ENCODE peak calls at places on chromosomes 13 and 19, in eight cellular contexts. L, V, G, D, J, U, P and H are unnamed samples.

GRCh38 chr19:27776020-27776419 is 1436.9 kb downstream of the UQCRFS1 start:
- DNase-seq in P (peak), D (no peak), U (no peak), J (no peak), G (no peak), V (no peak), L (peak), H (no peak)

GRCh38 chr19:15330801-15331418 is 1.4 kb downstream of the BRD4 start:
- DNase-seq in D (peak), L (peak), U (no peak), J (peak), V (no peak), G (no peak), P (peak), H (no peak)

GRCh38 chr19:44141191-44142013 is at the start of gene ZNF234:
- DNase-seq in J (peak), G (peak), P (peak), L (peak), U (peak), D (peak), V (no peak), H (no peak)

GRCh38 chr19:23075031-23075733 is 41.6 kb upstream of the ZNF730 start:
- DNase-seq in D (peak), U (peak), L (peak), P (peak), V (no peak), G (no peak), J (peak), H (peak)

GRCh38 chr19:46913852-46914430 is 53.1 kb downstream of the ARHGAP35 start:
- DNase-seq in U (no peak), V (no peak), J (no peak), L (peak), D (no peak), P (no peak), G (no peak), H (no peak)

GRCh38 chr13:75860935-75861334 is 224.8 kb downstream of the LMO7 start:
- DNase-seq in J (no peak), P (no peak), D (no peak), V (no peak), G (no peak), L (peak), U (no peak), H (no peak)

GRCh38 chr13:40026174-40026585 is 370.7 kb downstream of the COG6 start:
- DNase-seq in L (no peak), G (no peak), D (no peak), U (no peak), J (no peak), V (no peak), P (peak), H (no peak)

GRCh38 chr13:99908129-99908805 is 63.3 kb downstream of the ZIC5 start:
- DNase-seq in P (no peak), J (no peak), U (no peak), D (no peak), V (no peak), L (no peak), G (no peak), H (peak)

GRCh38 chr13:53782400-53783030 is 753.9 kb downstream of the OLFM4 start:
- DNase-seq in J (peak), U (peak), V (no peak), P (peak), D (no peak), G (no peak), L (peak), H (peak)

GRCh38 chr19:55484571-55485438 is at the start of gene NAT14:
- DNase-seq in D (no peak), L (no peak), U (no peak), V (no peak), J (peak), P (peak), G (no peak), H (no peak)

GRCh38 chr13:34577051-34577450 is 365.0 kb upstream of the NBEA start:
- DNase-seq in V (no peak), J (no peak), U (peak), D (no peak), G (no peak), L (peak), P (peak), H (no peak)

GRCh38 chr13:41467546-41467945 is 10.2 kb downstream of the RGCC start:
- DNase-seq in V (no peak), U (no peak), P (no peak), L (no peak), J (no peak), D (no peak), G (no peak), H (no peak)

GRCh38 chr13:88590574-88590973 is 919.4 kb downstream of the SLITRK5 start:
- DNase-seq in V (no peak), L (no peak), G (no peak), D (no peak), J (no peak), P (no peak), U (no peak), H (peak)

GRCh38 chr13:40648841-40649240 is 17.6 kb downstream of the FOXO1 start:
- DNase-seq in P (no peak), V (no peak), J (no peak), U (no peak), L (peak), D (no peak), G (no peak), H (no peak)

GRCh38 chr19:35254341-35255297 is 5.8 kb downstream of the LSR start:
- DNase-seq in G (no peak), J (no peak), U (no peak), V (peak), D (no peak), P (no peak), L (no peak), H (no peak)

GRCh38 chr13:98484289-98485219 is 92.4 kb downstream of the STK24 start:
- DNase-seq in V (no peak), D (peak), L (peak), J (peak), U (no peak), P (peak), G (peak), H (peak)

GRCh38 chr19:39193785-39194184 is 3.0 kb upstream of the NCCRP1 start:
- DNase-seq in G (no peak), L (no peak), P (no peak), D (no peak), J (peak), V (no peak), U (no peak), H (no peak)

GRCh38 chr19:54001496-54001895 is 10.1 kb downstream of the CACNG6 start:
- DNase-seq in J (no peak), L (no peak), P (no peak), V (no peak), G (no peak), D (no peak), U (no peak), H (no peak)

GRCh38 chr13:69948016-69948415 is 159.6 kb upstream of the ATXN8OS start:
- DNase-seq in P (no peak), J (no peak), L (no peak), G (no peak), V (no peak), U (no peak), D (no peak), H (no peak)

GRCh38 chr19:53158119-53158656 is 665 bp downstream of the ZNF347 start:
- DNase-seq in D (peak), J (peak), P (peak), G (no peak), L (no peak), V (no peak), U (no peak), H (no peak)

GRCh38 chr19:38337360-38337653 is 1.7 kb downstream of the CATSPERG start:
- DNase-seq in U (no peak), L (no peak), V (no peak), J (no peak), P (no peak), G (no peak), D (no peak), H (no peak)

GRCh38 chr19:38386300-38386967 is 1.4 kb downstream of the GGN start:
- DNase-seq in U (no peak), P (no peak), L (no peak), J (peak), D (no peak), V (no peak), G (no peak), H (no peak)

GRCh38 chr13:74142257-74142656 is 8.1 kb upstream of the KLF12 start:
- DNase-seq in G (no peak), L (no peak), D (no peak), V (no peak), J (no peak), U (no peak), P (no peak), H (no peak)

GRCh38 chr19:48506138-48506733 is 5.4 kb downstream of the LMTK3 start:
- DNase-seq in G (no peak), U (no peak), D (no peak), L (peak), P (peak), V (no peak), J (peak), H (no peak)

GRCh38 chr13:50514249-50514648 is 329.2 kb downstream of the DLEU7 start:
- DNase-seq in P (no peak), D (no peak), U (no peak), G (no peak), J (no peak), L (no peak), V (no peak), H (no peak)

DNA sequence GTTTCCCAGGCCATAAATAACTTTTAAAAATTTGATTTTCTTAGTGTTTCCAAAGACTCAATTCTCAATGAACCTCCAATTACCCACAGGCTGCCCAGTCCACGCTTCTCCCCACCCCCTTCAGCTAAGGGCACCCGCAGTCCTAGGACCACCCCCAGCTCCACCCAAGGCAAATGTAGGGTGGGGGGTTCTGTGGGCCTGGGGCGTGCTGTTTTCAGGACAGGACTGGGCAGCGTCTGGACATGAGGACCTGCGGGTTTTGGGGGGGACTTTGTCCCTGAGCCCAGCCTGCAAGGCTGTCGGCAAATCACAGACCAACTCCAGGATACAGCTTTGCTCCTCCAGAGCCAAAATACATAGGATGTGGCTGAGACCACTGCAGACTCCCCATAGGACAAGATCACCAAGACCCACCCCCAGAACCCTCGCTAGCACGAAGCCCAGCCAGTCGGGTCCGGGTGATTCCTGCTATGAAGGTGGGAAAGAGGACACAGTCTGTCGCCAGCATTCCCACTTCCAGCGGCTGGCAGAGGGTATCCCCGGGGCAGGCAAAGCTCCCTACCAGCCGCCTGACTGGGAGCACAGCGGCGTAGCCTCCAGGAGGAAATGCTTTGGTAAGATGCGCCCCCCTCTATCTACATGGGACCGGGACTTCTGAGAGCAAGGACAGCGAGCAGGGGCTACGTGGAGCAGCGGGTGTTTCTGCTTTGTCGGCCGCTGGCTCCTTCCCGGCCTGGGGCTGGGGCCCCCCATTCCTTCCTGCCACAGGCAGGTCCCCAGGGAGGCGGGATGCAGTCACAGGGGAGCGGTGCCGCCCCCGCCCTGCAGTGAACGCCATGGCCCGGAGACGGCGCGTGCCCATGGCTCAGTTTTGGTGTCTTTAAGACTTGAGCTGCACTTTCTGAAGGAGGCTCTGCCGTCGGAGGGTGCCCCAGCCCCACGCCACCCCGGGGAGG is 1.6 kb upstream of the TIMM13 start:
- DNase-seq in L (no peak), G (no peak), U (no peak), V (no peak), D (no peak), J (no peak), P (no peak), H (no peak)
- H3K4me3 ChIP-seq in L (no peak), G (no peak), U (no peak), V (peak), D (no peak), J (no peak), P (no peak), H (no peak)

GRCh38 chr13:28273919-28274318 is 135.6 kb downstream of the PAN3 start:
- DNase-seq in G (no peak), J (peak), U (no peak), V (no peak), L (no peak), D (no peak), P (no peak), H (no peak)
- TF ChIP-seq CTCF in G (peak), J (peak), U (no peak), V (no peak), L (no peak), D (no peak), P (no peak), H (no peak)

DNA sequence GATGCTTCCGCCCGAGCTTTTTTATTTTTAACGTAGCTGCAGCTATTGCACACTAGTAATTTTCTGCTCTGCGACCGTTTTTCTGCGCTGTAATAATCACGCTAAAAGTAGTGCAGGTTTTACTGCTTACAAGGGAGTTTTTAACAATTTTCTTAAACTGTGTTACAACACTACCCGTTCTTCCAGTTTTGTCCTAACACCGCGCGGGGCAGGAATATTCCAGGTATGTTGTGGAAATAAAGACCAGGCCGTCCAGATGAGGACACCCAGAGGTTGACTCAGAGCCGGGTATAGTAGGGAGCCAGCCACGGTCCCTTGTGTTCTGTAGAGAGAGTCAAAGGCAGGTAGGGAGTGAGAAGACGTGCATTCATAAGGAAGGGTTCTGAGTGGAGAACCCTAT is 21.7 kb downstream of the ZNF274 start:
- DNase-seq in U (no peak), L (no peak), V (no peak), G (no peak), P (no peak), D (no peak), J (no peak), H (no peak)
- H3K4me3 ChIP-seq in U (no peak), L (no peak), V (no peak), G (no peak), P (no peak), D (no peak), J (no peak), H (no peak)

DNA sequence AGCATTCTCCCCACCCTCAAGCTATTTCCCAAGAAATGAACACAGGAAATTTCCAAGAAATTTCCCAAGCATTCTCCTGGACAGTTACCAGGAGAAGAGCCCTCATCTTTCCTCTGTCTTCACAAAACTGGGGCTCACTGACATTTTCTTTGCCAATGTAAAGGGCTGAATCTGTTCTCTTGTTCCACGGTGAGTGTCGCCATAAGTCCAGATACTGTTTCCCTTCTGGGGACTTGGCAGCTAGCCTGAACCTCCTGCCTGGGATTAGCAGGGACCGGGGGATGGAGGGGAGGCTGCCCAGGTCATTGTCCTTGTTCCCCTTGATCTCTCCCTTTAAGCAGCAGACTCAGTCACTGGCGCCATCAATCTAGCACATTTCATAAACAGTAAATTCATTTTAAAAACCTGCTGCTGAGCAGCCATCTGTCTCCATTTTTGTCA is 172.8 kb downstream of the DNAJC15 start:
- DNase-seq in P (peak), J (no peak), U (no peak), L (no peak), D (no peak), G (no peak), V (no peak), H (no peak)
- TF ChIP-seq CTCF in P (no peak), J (no peak), U (no peak), L (no peak), D (no peak), G (no peak), V (no peak), H (no peak)

GRCh38 chr19:8814176-8814575 is 17.9 kb downstream of the ZNF558 start:
- DNase-seq in G (no peak), D (no peak), L (peak), V (no peak), U (no peak), P (no peak), J (no peak), H (no peak)
- H3K4me3 ChIP-seq in G (no peak), D (no peak), L (no peak), V (no peak), U (no peak), P (no peak), J (no peak), H (no peak)

GRCh38 chr13:33069365-33069764 is 53.1 kb downstream of the KL start:
- DNase-seq in V (no peak), P (peak), D (no peak), L (no peak), J (no peak), U (no peak), G (no peak), H (no peak)
- TF ChIP-seq CTCF in V (no peak), P (peak), D (no peak), L (peak), J (peak), U (peak), G (peak), H (no peak)

GRCh38 chr19:45865269-45865948 is 1.3 kb downstream of the FOXA3 start:
- DNase-seq in D (no peak), V (no peak), U (no peak), J (no peak), G (no peak), L (no peak), P (no peak), H (no peak)

GRCh38 chr19:45863335-45863839 is 440 bp upstream of the SYMPK start:
- DNase-seq in P (no peak), G (no peak), D (no peak), J (no peak), L (no peak), U (no peak), V (no peak), H (no peak)

GRCh38 chr19:45862564-45863334 is at the start of gene SYMPK:
- DNase-seq in J (peak), G (peak), P (peak), D (peak), V (no peak), L (peak), U (peak), H (peak)

GRCh38 chr19:45863840-45864628 is at the start of gene FOXA3:
- DNase-seq in V (no peak), J (peak), P (peak), D (peak), L (no peak), U (no peak), G (no peak), H (no peak)

GRCh38 chr19:45864629-45865082 is 530 bp downstream of the FOXA3 start:
- DNase-seq in D (no peak), P (no peak), L (no peak), G (no peak), U (no peak), J (no peak), V (no peak), H (no peak)
- H3K4me3 ChIP-seq in D (peak), P (no peak), L (no peak), G (peak), U (no peak), J (peak), V (peak), H (no peak)

GRCh38 chr13:21837288-21837687 is 166.4 kb downstream of the FGF9 start:
- DNase-seq in U (no peak), J (no peak), L (no peak), D (no peak), P (no peak), V (no peak), G (no peak), H (no peak)

GRCh38 chr13:21826214-21827015 is 155.5 kb downstream of the FGF9 start:
- DNase-seq in U (no peak), G (no peak), V (no peak), L (no peak), P (no peak), D (no peak), J (no peak), H (no peak)

GRCh38 chr13:21834511-21834910 is 163.6 kb downstream of the FGF9 start:
- DNase-seq in V (no peak), D (no peak), L (no peak), G (no peak), U (no peak), J (no peak), P (no peak), H (peak)

GRCh38 chr13:21833921-21834320 is 163.0 kb downstream of the FGF9 start:
- DNase-seq in J (no peak), D (no peak), U (no peak), V (no peak), G (no peak), P (no peak), L (no peak), H (no peak)

GRCh38 chr13:21831654-21832324 is 160.9 kb downstream of the FGF9 start:
- DNase-seq in G (no peak), D (no peak), P (no peak), J (no peak), V (no peak), L (no peak), U (no peak), H (no peak)
- TF ChIP-seq CTCF in G (no peak), D (no peak), P (no peak), J (no peak), V (no peak), L (no peak), U (no peak), H (no peak)

GRCh38 chr13:84983321-84983720 is 815.9 kb downstream of the SLITRK6 start:
- DNase-seq in V (no peak), D (no peak), U (no peak), L (no peak), G (no peak), P (no peak), J (no peak), H (no peak)
- H3K4me3 ChIP-seq in V (no peak), D (no peak), U (no peak), L (no peak), G (no peak), P (no peak), J (no peak), H (no peak)